ENCODE peak calls at places on chromosomes 4 and X, in ten cellular contexts. One of them, this sample, is unnamed.

GRCh38 chrX:88621278-88621677 is 125.7 kb upstream of the CPXCR1 start:
- DNase-seq in psoas muscle: no peak
- DNase-seq in fibroblast of lung: no peak
- DNase-seq in ovary: no peak
- DNase-seq in ascending aorta: no peak
- DNase-seq in GM12878: no peak
- DNase-seq in SJCRH30: no peak
- DNase-seq in SJSA1: no peak
- DNase-seq in H9: no peak
- DNase-seq in tibial nerve: no peak
- DNase-seq in this sample: no peak

GRCh38 chr4:139523076-139523475 is 32.9 kb downstream of the SETD7 start:
- DNase-seq in tibial nerve: no peak
- DNase-seq in fibroblast of lung: no peak
- DNase-seq in SJCRH30: no peak
- DNase-seq in SJSA1: no peak
- DNase-seq in H9: no peak
- DNase-seq in GM12878: no peak
- DNase-seq in ovary: no peak
- DNase-seq in ascending aorta: no peak
- DNase-seq in psoas muscle: no peak
- DNase-seq in this sample: no peak

GRCh38 chr4:83556006-83556712 is 20.3 kb downstream of the GPAT3 start:
- DNase-seq in SJSA1: no peak
- DNase-seq in ascending aorta: no peak
- DNase-seq in psoas muscle: no peak
- DNase-seq in SJCRH30: no peak
- DNase-seq in fibroblast of lung: no peak
- DNase-seq in H9: no peak
- DNase-seq in ovary: no peak
- DNase-seq in GM12878: no peak
- DNase-seq in tibial nerve: no peak
- DNase-seq in this sample: no peak

GRCh38 chrX:154696328-154697045 is 43.1 kb upstream of the CTAG2 start:
- DNase-seq in H9: no peak
- DNase-seq in SJSA1: no peak
- DNase-seq in fibroblast of lung: peak; percentile 72
- DNase-seq in GM12878: no peak
- DNase-seq in tibial nerve: no peak
- DNase-seq in ovary: no peak
- DNase-seq in ascending aorta: no peak
- DNase-seq in SJCRH30: no peak
- DNase-seq in psoas muscle: no peak
- DNase-seq in this sample: no peak

GRCh38 chr4:112119358-112119783 is 25.9 kb upstream of the FAM241A start:
- DNase-seq in ascending aorta: no peak
- DNase-seq in SJCRH30: no peak
- DNase-seq in H9: no peak
- DNase-seq in tibial nerve: no peak
- DNase-seq in psoas muscle: no peak
- DNase-seq in GM12878: peak; percentile 24
- DNase-seq in fibroblast of lung: no peak
- DNase-seq in SJSA1: no peak
- DNase-seq in ovary: no peak
- DNase-seq in this sample: no peak

GRCh38 chr4:47926667-47927258 is 12.4 kb upstream of the NFXL1 start:
- DNase-seq in ovary: peak; percentile 30
- DNase-seq in fibroblast of lung: peak; percentile 52
- DNase-seq in tibial nerve: peak; percentile 48
- DNase-seq in H9: peak; percentile 82
- DNase-seq in SJCRH30: peak; percentile 46
- DNase-seq in ascending aorta: no peak
- DNase-seq in SJSA1: no peak
- DNase-seq in psoas muscle: peak; percentile 15
- DNase-seq in GM12878: no peak
- DNase-seq in this sample: no peak

GRCh38 chr4:105894570-105895323 is 524 bp upstream of the NPNT start:
- DNase-seq in SJSA1: no peak
- DNase-seq in tibial nerve: no peak
- DNase-seq in psoas muscle: no peak
- DNase-seq in ascending aorta: no peak
- DNase-seq in SJCRH30: peak; percentile 66
- DNase-seq in fibroblast of lung: peak; percentile 50
- DNase-seq in GM12878: no peak
- DNase-seq in ovary: no peak
- DNase-seq in H9: peak; percentile 58
- DNase-seq in this sample: no peak

GRCh38 chrX:11273544-11273943 is 19.7 kb upstream of the AMELX start:
- DNase-seq in fibroblast of lung: peak; percentile 41
- DNase-seq in H9: no peak
- DNase-seq in psoas muscle: no peak
- DNase-seq in ovary: no peak
- DNase-seq in SJSA1: no peak
- DNase-seq in tibial nerve: no peak
- DNase-seq in ascending aorta: no peak
- DNase-seq in GM12878: no peak
- DNase-seq in SJCRH30: no peak
- DNase-seq in this sample: no peak

GRCh38 chr4:77734928-77735327 is 84.2 kb downstream of the CNOT6L start:
- DNase-seq in GM12878: peak; percentile 52
- DNase-seq in SJCRH30: peak; percentile 6
- DNase-seq in H9: no peak
- DNase-seq in SJSA1: no peak
- DNase-seq in ovary: no peak
- DNase-seq in tibial nerve: no peak
- DNase-seq in fibroblast of lung: peak; percentile 71
- DNase-seq in psoas muscle: no peak
- DNase-seq in ascending aorta: no peak
- DNase-seq in this sample: peak; percentile 5

GRCh38 chr4:185573651-185574199 is 38.4 kb upstream of the PDLIM3 start:
- DNase-seq in fibroblast of lung: peak; percentile 66
- DNase-seq in ovary: no peak
- DNase-seq in psoas muscle: peak; percentile 52
- DNase-seq in SJSA1: peak; percentile 63
- DNase-seq in tibial nerve: no peak
- DNase-seq in GM12878: no peak
- DNase-seq in SJCRH30: peak; percentile 85
- DNase-seq in ascending aorta: no peak
- DNase-seq in H9: peak; percentile 88
- DNase-seq in this sample: no peak

GRCh38 chr4:168335621-168336020 is 17.1 kb upstream of the DDX60 start:
- DNase-seq in fibroblast of lung: peak; percentile 53
- DNase-seq in H9: no peak
- DNase-seq in SJSA1: no peak
- DNase-seq in ascending aorta: no peak
- DNase-seq in tibial nerve: no peak
- DNase-seq in ovary: no peak
- DNase-seq in SJCRH30: peak; percentile 19
- DNase-seq in GM12878: no peak
- DNase-seq in psoas muscle: no peak
- DNase-seq in this sample: no peak

GRCh38 chrX:83516597-83516996 is 8.5 kb downstream of the POU3F4 start:
- DNase-seq in H9: no peak
- DNase-seq in GM12878: no peak
- DNase-seq in fibroblast of lung: no peak
- DNase-seq in SJCRH30: no peak
- DNase-seq in psoas muscle: no peak
- DNase-seq in ascending aorta: no peak
- DNase-seq in SJSA1: no peak
- DNase-seq in ovary: no peak
- DNase-seq in tibial nerve: no peak
- DNase-seq in this sample: no peak

GRCh38 chr4:152970102-152970820 is 34.1 kb downstream of the FHDC1 start:
- DNase-seq in ovary: no peak
- DNase-seq in SJSA1: no peak
- DNase-seq in fibroblast of lung: no peak
- DNase-seq in SJCRH30: no peak
- DNase-seq in tibial nerve: no peak
- DNase-seq in ascending aorta: no peak
- DNase-seq in psoas muscle: no peak
- DNase-seq in H9: no peak
- DNase-seq in GM12878: no peak
- DNase-seq in this sample: no peak

GRCh38 chr4:150209140-150209829 is 131.0 kb downstream of the DCLK2 start:
- DNase-seq in SJSA1: peak; percentile 72
- DNase-seq in GM12878: no peak
- DNase-seq in SJCRH30: peak; percentile 45
- DNase-seq in ovary: peak; percentile 65
- DNase-seq in H9: peak; percentile 59
- DNase-seq in tibial nerve: peak; percentile 80
- DNase-seq in psoas muscle: peak; percentile 40
- DNase-seq in fibroblast of lung: peak; percentile 76
- DNase-seq in ascending aorta: no peak
- DNase-seq in this sample: no peak

GRCh38 chr4:74474345-74475099 is 29.6 kb downstream of the AREG start:
- DNase-seq in SJCRH30: no peak
- DNase-seq in ovary: no peak
- DNase-seq in fibroblast of lung: no peak
- DNase-seq in GM12878: no peak
- DNase-seq in ascending aorta: no peak
- DNase-seq in psoas muscle: no peak
- DNase-seq in tibial nerve: no peak
- DNase-seq in SJSA1: no peak
- DNase-seq in H9: no peak
- DNase-seq in this sample: no peak

GRCh38 chr4:113678651-113679050 is 82.9 kb downstream of the CAMK2D start:
- DNase-seq in GM12878: no peak
- DNase-seq in ovary: no peak
- DNase-seq in H9: no peak
- DNase-seq in ascending aorta: no peak
- DNase-seq in SJSA1: no peak
- DNase-seq in SJCRH30: no peak
- DNase-seq in psoas muscle: no peak
- DNase-seq in tibial nerve: no peak
- DNase-seq in fibroblast of lung: no peak
- DNase-seq in this sample: no peak

GRCh38 chrX:53580742-53581504 is 105.6 kb downstream of the HUWE1 start:
- DNase-seq in fibroblast of lung: no peak
- DNase-seq in SJCRH30: no peak
- DNase-seq in ovary: no peak
- DNase-seq in tibial nerve: no peak
- DNase-seq in H9: no peak
- DNase-seq in GM12878: no peak
- DNase-seq in SJSA1: no peak
- DNase-seq in psoas muscle: no peak
- DNase-seq in ascending aorta: no peak
- DNase-seq in this sample: no peak

GRCh38 chrX:53587795-53588194 is 98.7 kb downstream of the HUWE1 start:
- DNase-seq in psoas muscle: no peak
- DNase-seq in GM12878: no peak
- DNase-seq in ovary: no peak
- DNase-seq in SJSA1: no peak
- DNase-seq in tibial nerve: no peak
- DNase-seq in ascending aorta: no peak
- DNase-seq in SJCRH30: no peak
- DNase-seq in H9: no peak
- DNase-seq in fibroblast of lung: no peak
- DNase-seq in this sample: no peak

GRCh38 chrX:53583571-53583970 is 102.9 kb downstream of the HUWE1 start:
- DNase-seq in SJCRH30: no peak
- DNase-seq in ovary: no peak
- DNase-seq in GM12878: no peak
- DNase-seq in tibial nerve: no peak
- DNase-seq in fibroblast of lung: no peak
- DNase-seq in SJSA1: no peak
- DNase-seq in ascending aorta: no peak
- DNase-seq in psoas muscle: no peak
- DNase-seq in H9: no peak
- DNase-seq in this sample: no peak

GRCh38 chrX:53584891-53585290 is 101.6 kb downstream of the HUWE1 start:
- DNase-seq in GM12878: no peak
- DNase-seq in ovary: no peak
- DNase-seq in tibial nerve: no peak
- DNase-seq in fibroblast of lung: no peak
- DNase-seq in psoas muscle: no peak
- DNase-seq in H9: no peak
- DNase-seq in SJSA1: no peak
- DNase-seq in ascending aorta: no peak
- DNase-seq in SJCRH30: no peak
- DNase-seq in this sample: no peak
- H3K27me3 ChIP-seq in GM12878: no peaks in the 10 kb centered on the region
- H3K27me3 ChIP-seq in ovary: no peaks in the 10 kb centered on the region
- H3K27me3 ChIP-seq in tibial nerve: no peaks in the 10 kb centered on the region
- H3K27me3 ChIP-seq in fibroblast of lung: no peaks in the 10 kb centered on the region
- H3K27me3 ChIP-seq in psoas muscle: no peaks in the 10 kb centered on the region
- H3K27me3 ChIP-seq in H9: no peaks in the 10 kb centered on the region
- H3K27me3 ChIP-seq in SJSA1: no peaks in the 10 kb centered on the region
- H3K27me3 ChIP-seq in ascending aorta: no peaks in the 10 kb centered on the region
- H3K27me3 ChIP-seq in SJCRH30: no peaks in the 10 kb centered on the region
- H3K27me3 ChIP-seq in this sample: no peaks in the 10 kb centered on the region

GRCh38 chr4:173535932-173536331 is 5.9 kb upstream of the HAND2 start:
- DNase-seq in fibroblast of lung: no peak
- DNase-seq in tibial nerve: no peak
- DNase-seq in SJCRH30: no peak
- DNase-seq in SJSA1: no peak
- DNase-seq in ovary: no peak
- DNase-seq in H9: no peak
- DNase-seq in ascending aorta: no peak
- DNase-seq in psoas muscle: no peak
- DNase-seq in GM12878: no peak
- DNase-seq in this sample: no peak
- H3K27me3 ChIP-seq in fibroblast of lung: peaks cover 82% of the 10 kb centered on the region
- H3K27me3 ChIP-seq in tibial nerve: peaks cover 5% of the 10 kb centered on the region
- H3K27me3 ChIP-seq in SJCRH30: no peaks in the 10 kb centered on the region
- H3K27me3 ChIP-seq in SJSA1: peaks cover 63% of the 10 kb centered on the region
- H3K27me3 ChIP-seq in ovary: no peaks in the 10 kb centered on the region
- H3K27me3 ChIP-seq in H9: peaks cover 92% of the 10 kb centered on the region
- H3K27me3 ChIP-seq in ascending aorta: no peaks in the 10 kb centered on the region
- H3K27me3 ChIP-seq in psoas muscle: peaks cover 37% of the 10 kb centered on the region
- H3K27me3 ChIP-seq in GM12878: peaks cover 13% of the 10 kb centered on the region
- H3K27me3 ChIP-seq in this sample: peaks cover 77% of the 10 kb centered on the region

DNA sequence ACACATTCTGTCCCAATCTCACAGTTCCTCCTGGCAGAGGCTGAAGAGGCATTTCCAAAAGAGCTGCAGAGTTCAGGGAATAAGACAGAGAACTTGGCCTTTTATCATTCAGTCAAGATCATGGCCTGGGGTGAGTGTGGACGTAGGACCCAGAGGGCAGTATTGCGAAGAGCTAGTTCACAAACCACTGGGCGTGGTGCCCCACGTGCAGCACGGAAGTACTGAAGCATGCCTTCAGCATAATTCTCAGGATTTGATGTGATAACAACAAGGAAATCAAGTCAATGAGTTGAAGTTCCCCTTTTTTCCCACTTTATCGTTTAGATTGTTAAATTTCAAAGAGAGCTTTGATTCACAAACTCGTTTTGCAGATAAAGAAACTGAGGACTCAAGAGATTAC is 117.7 kb downstream of the RELL1 start:
- DNase-seq in SJSA1: no peak
- DNase-seq in psoas muscle: no peak
- DNase-seq in fibroblast of lung: no peak
- DNase-seq in SJCRH30: no peak
- DNase-seq in ovary: no peak
- DNase-seq in GM12878: no peak
- DNase-seq in ascending aorta: no peak
- DNase-seq in H9: no peak
- DNase-seq in tibial nerve: no peak
- DNase-seq in this sample: no peak
- H3K27me3 ChIP-seq in SJSA1: no peaks in the 10 kb centered on the region
- H3K27me3 ChIP-seq in psoas muscle: no peaks in the 10 kb centered on the region
- H3K27me3 ChIP-seq in fibroblast of lung: no peaks in the 10 kb centered on the region
- H3K27me3 ChIP-seq in SJCRH30: no peaks in the 10 kb centered on the region
- H3K27me3 ChIP-seq in ovary: no peaks in the 10 kb centered on the region
- H3K27me3 ChIP-seq in GM12878: no peaks in the 10 kb centered on the region
- H3K27me3 ChIP-seq in ascending aorta: no peaks in the 10 kb centered on the region
- H3K27me3 ChIP-seq in H9: no peaks in the 10 kb centered on the region
- H3K27me3 ChIP-seq in tibial nerve: no peaks in the 10 kb centered on the region
- H3K27me3 ChIP-seq in this sample: no peaks in the 10 kb centered on the region

GRCh38 chrX:71245159-71245558 is 8.8 kb downstream of the ZMYM3 start:
- DNase-seq in psoas muscle: no peak
- DNase-seq in fibroblast of lung: no peak
- DNase-seq in tibial nerve: no peak
- DNase-seq in ascending aorta: no peak
- DNase-seq in SJCRH30: no peak
- DNase-seq in ovary: no peak
- DNase-seq in H9: no peak
- DNase-seq in GM12878: no peak
- DNase-seq in SJSA1: no peak
- DNase-seq in this sample: no peak
- H3K27me3 ChIP-seq in psoas muscle: no peaks in the 10 kb centered on the region
- H3K27me3 ChIP-seq in fibroblast of lung: no peaks in the 10 kb centered on the region
- H3K27me3 ChIP-seq in tibial nerve: no peaks in the 10 kb centered on the region
- H3K27me3 ChIP-seq in ascending aorta: peaks cover 5% of the 10 kb centered on the region
- H3K27me3 ChIP-seq in SJCRH30: no peaks in the 10 kb centered on the region
- H3K27me3 ChIP-seq in ovary: no peaks in the 10 kb centered on the region
- H3K27me3 ChIP-seq in H9: no peaks in the 10 kb centered on the region
- H3K27me3 ChIP-seq in GM12878: no peaks in the 10 kb centered on the region
- H3K27me3 ChIP-seq in SJSA1: no peaks in the 10 kb centered on the region
- H3K27me3 ChIP-seq in this sample: no peaks in the 10 kb centered on the region